ENCODE peak calls at places on chromosomes 5 and 9, in four cellular contexts. One of them, this sample, is unnamed.

GRCh38 chr9:6356904-6357303 is 28.7 kb downstream of the TPD52L3 start:
- DNase-seq in A549: no peak
- DNase-seq in GM12878: no peak
- DNase-seq in IMR-90: no peak
- DNase-seq in this sample: no peak

GRCh38 chr9:115198018-115198417 is 80.1 kb upstream of the TNC start:
- DNase-seq in IMR-90: peak
- DNase-seq in GM12878: no peak
- DNase-seq in A549: no peak
- DNase-seq in this sample: no peak

GRCh38 chr9:23824241-23825142 is 1.5 kb downstream of the ELAVL2 start:
- DNase-seq in IMR-90: no peak
- DNase-seq in A549: no peak
- DNase-seq in GM12878: no peak
- DNase-seq in this sample: no peak

GRCh38 chr9:16598316-16598715 is 272.2 kb downstream of the BNC2 start:
- DNase-seq in GM12878: no peak
- DNase-seq in A549: no peak
- DNase-seq in IMR-90: peak
- DNase-seq in this sample: no peak

GRCh38 chr5:10594591-10595210 is 30.8 kb downstream of the ANKRD33B start:
- DNase-seq in GM12878: no peak
- DNase-seq in A549: no peak
- DNase-seq in IMR-90: peak
- DNase-seq in this sample: peak

GRCh38 chr5:95730011-95730700 is 980 bp upstream of the RHOBTB3 start:
- DNase-seq in A549: no peak
- DNase-seq in IMR-90: peak
- DNase-seq in GM12878: no peak
- DNase-seq in this sample: no peak

GRCh38 chr5:134103397-134103796 is 11.1 kb upstream of the TCF7 start:
- DNase-seq in IMR-90: no peak
- DNase-seq in GM12878: no peak
- DNase-seq in A549: no peak
- DNase-seq in this sample: no peak

GRCh38 chr5:115472601-115473000 is 72.0 kb downstream of the FEM1C start:
- DNase-seq in GM12878: no peak
- DNase-seq in IMR-90: no peak
- DNase-seq in A549: no peak
- DNase-seq in this sample: no peak

GRCh38 chr5:31847354-31847753 is 208.4 kb downstream of the PDZD2 start:
- DNase-seq in GM12878: no peak
- DNase-seq in IMR-90: no peak
- DNase-seq in A549: no peak
- DNase-seq in this sample: no peak

GRCh38 chr9:127388856-127389238 is 8.1 kb upstream of the SLC2A8 start:
- DNase-seq in IMR-90: no peak
- DNase-seq in GM12878: no peak
- DNase-seq in A549: no peak
- DNase-seq in this sample: no peak

GRCh38 chr9:85510830-85511504 is 230.8 kb downstream of the AGTPBP1 start:
- DNase-seq in IMR-90: no peak
- DNase-seq in A549: no peak
- DNase-seq in GM12878: no peak
- DNase-seq in this sample: no peak

GRCh38 chr5:111628901-111629300 is 116.6 kb upstream of the STARD4 start:
- DNase-seq in A549: no peak
- DNase-seq in IMR-90: peak
- DNase-seq in GM12878: no peak
- DNase-seq in this sample: no peak

GRCh38 chr9:95370064-95370463 is 52.6 kb upstream of the FANCC start:
- DNase-seq in GM12878: no peak
- DNase-seq in A549: no peak
- DNase-seq in IMR-90: peak
- DNase-seq in this sample: no peak

GRCh38 chr5:5494489-5495402 is 72.3 kb downstream of the ICE1 start:
- DNase-seq in IMR-90: peak
- DNase-seq in A549: no peak
- DNase-seq in GM12878: peak
- DNase-seq in this sample: peak

GRCh38 chr5:65101706-65102105 is 333.0 kb downstream of the CWC27 start:
- DNase-seq in IMR-90: peak
- DNase-seq in GM12878: no peak
- DNase-seq in A549: no peak
- DNase-seq in this sample: no peak

GRCh38 chr5:95768731-95769130 is 37.6 kb downstream of the RHOBTB3 start:
- DNase-seq in GM12878: no peak
- DNase-seq in A549: no peak
- DNase-seq in IMR-90: no peak
- DNase-seq in this sample: no peak

GRCh38 chr5:82406200-82406773 is 128.1 kb upstream of the RPS23 start:
- DNase-seq in IMR-90: peak
- DNase-seq in GM12878: no peak
- DNase-seq in A549: no peak
- DNase-seq in this sample: no peak

GRCh38 chr5:78050888-78051287 is 243.6 kb downstream of the AP3B1 start:
- DNase-seq in GM12878: no peak
- DNase-seq in A549: no peak
- DNase-seq in IMR-90: peak
- DNase-seq in this sample: no peak

GRCh38 chr5:82931110-82931509 is 146.1 kb downstream of the TMEM167A start:
- DNase-seq in A549: no peak
- DNase-seq in IMR-90: peak
- DNase-seq in GM12878: no peak
- DNase-seq in this sample: no peak

GRCh38 chr5:154086641-154087040 is 47.9 kb downstream of the MFAP3 start:
- DNase-seq in A549: no peak
- DNase-seq in IMR-90: no peak
- DNase-seq in GM12878: no peak
- DNase-seq in this sample: no peak

GRCh38 chr5:78501411-78502338 is 141.3 kb downstream of the SCAMP1 start:
- DNase-seq in GM12878: no peak
- DNase-seq in A549: no peak
- DNase-seq in IMR-90: no peak
- DNase-seq in this sample: no peak

GRCh38 chr9:113602126-113603119 is 138.9 kb downstream of the RGS3 start:
- DNase-seq in IMR-90: peak
- DNase-seq in A549: no peak
- DNase-seq in GM12878: no peak
- DNase-seq in this sample: peak

GRCh38 chr9:130183133-130183762 is 11.0 kb downstream of the NCS1 start:
- DNase-seq in GM12878: no peak
- DNase-seq in A549: peak
- DNase-seq in IMR-90: peak
- DNase-seq in this sample: no peak

GRCh38 chr5:151132959-151133358 is 24.6 kb downstream of the ANXA6 start:
- DNase-seq in GM12878: no peak
- DNase-seq in IMR-90: no peak
- DNase-seq in A549: no peak
- DNase-seq in this sample: no peak

GRCh38 chr9:89492586-89492985 is 5.3 kb downstream of the SEMA4D start:
- DNase-seq in A549: no peak
- DNase-seq in IMR-90: no peak
- DNase-seq in GM12878: no peak
- DNase-seq in this sample: no peak

GRCh38 chr5:37768362-37768761 is 71.5 kb downstream of the GDNF start:
- DNase-seq in A549: no peak
- DNase-seq in IMR-90: no peak
- DNase-seq in GM12878: no peak
- DNase-seq in this sample: no peak

GRCh38 chr5:175718401-175719108 is 60.7 kb downstream of the HRH2 start:
- DNase-seq in IMR-90: no peak
- DNase-seq in GM12878: no peak
- DNase-seq in A549: no peak
- DNase-seq in this sample: peak

GRCh38 chr9:113296796-113297558 is 6.2 kb downstream of the RNF183 start:
- DNase-seq in GM12878: no peak
- DNase-seq in IMR-90: no peak
- DNase-seq in A549: no peak
- DNase-seq in this sample: no peak

GRCh38 chr5:178529080-178529479 is 61.1 kb downstream of the COL23A1 start:
- DNase-seq in IMR-90: no peak
- DNase-seq in GM12878: no peak
- DNase-seq in A549: no peak
- DNase-seq in this sample: no peak

GRCh38 chr9:32926901-32927300 is 74.5 kb downstream of the APTX start:
- DNase-seq in IMR-90: no peak
- DNase-seq in A549: no peak
- DNase-seq in GM12878: no peak
- DNase-seq in this sample: no peak

GRCh38 chr5:82881571-82882200 is 195.5 kb downstream of the TMEM167A start:
- DNase-seq in GM12878: peak
- DNase-seq in IMR-90: no peak
- DNase-seq in A549: no peak
- DNase-seq in this sample: no peak

GRCh38 chr5:110258460-110258859 is 468.0 kb downstream of the TMEM232 start:
- DNase-seq in A549: no peak
- DNase-seq in GM12878: no peak
- DNase-seq in IMR-90: no peak
- DNase-seq in this sample: no peak

GRCh38 chr5:28165116-28165515 is 1126.7 kb upstream of the CDH9 start:
- DNase-seq in A549: no peak
- DNase-seq in GM12878: no peak
- DNase-seq in IMR-90: no peak
- DNase-seq in this sample: no peak

GRCh38 chr5:141958113-141958512 is at the start of gene PCDH12:
- DNase-seq in A549: no peak
- DNase-seq in GM12878: no peak
- DNase-seq in IMR-90: peak
- DNase-seq in this sample: no peak

GRCh38 chr5:142486581-142486980 is 161.8 kb upstream of the SPRY4 start:
- DNase-seq in A549: no peak
- DNase-seq in IMR-90: peak
- DNase-seq in GM12878: no peak
- DNase-seq in this sample: no peak

GRCh38 chr5:139738777-139739611 is 56.6 kb upstream of the PSD2 start:
- DNase-seq in A549: no peak
- DNase-seq in GM12878: no peak
- DNase-seq in IMR-90: no peak
- DNase-seq in this sample: peak

GRCh38 chr9:81902601-81903000 is 25.6 kb upstream of the SPATA31D4 start:
- DNase-seq in GM12878: no peak
- DNase-seq in A549: no peak
- DNase-seq in IMR-90: peak
- DNase-seq in this sample: no peak

GRCh38 chr5:60821488-60822284 is 22.4 kb downstream of the ELOVL7 start:
- DNase-seq in GM12878: no peak
- DNase-seq in A549: no peak
- DNase-seq in IMR-90: no peak
- DNase-seq in this sample: no peak

DNA sequence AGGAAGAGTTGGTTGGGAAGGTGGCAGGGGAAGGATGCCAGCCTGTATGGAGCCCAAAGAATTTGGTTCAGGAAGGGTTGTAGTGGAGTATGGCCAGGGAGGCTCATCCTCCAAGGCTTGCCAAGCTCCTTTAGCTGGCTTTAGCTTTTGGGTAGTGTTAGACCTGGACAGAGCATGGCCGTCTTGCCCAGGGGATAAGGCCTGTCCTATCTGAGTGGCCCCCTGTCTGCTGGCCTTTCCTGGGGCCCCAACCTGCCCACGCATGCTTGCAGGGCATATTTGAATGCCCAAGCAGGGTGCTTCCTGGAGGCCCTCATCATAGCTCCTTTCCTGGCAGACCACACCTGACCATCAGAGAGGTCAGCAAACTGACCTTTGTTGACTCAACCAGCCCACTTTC is 227.7 kb downstream of the CDH12 start:
- DNase-seq in A549: no peak
- DNase-seq in GM12878: no peak
- DNase-seq in IMR-90: no peak
- DNase-seq in this sample: no peak
- TF ChIP-seq ELK1 in A549: no peak
- TF ChIP-seq ELK1 in GM12878: no peak
- TF ChIP-seq ELK1 in IMR-90: no peak
- TF ChIP-seq ELK1 in this sample: no peak

GRCh38 chr5:113514263-113514590 is 733 bp downstream of the YTHDC2 start:
- DNase-seq in GM12878: no peak
- DNase-seq in A549: no peak
- DNase-seq in IMR-90: no peak
- DNase-seq in this sample: no peak
- TF ChIP-seq BHLHE40 in GM12878: no peak
- TF ChIP-seq BHLHE40 in A549: no peak
- TF ChIP-seq BHLHE40 in IMR-90: no peak
- TF ChIP-seq BHLHE40 in this sample: no peak

GRCh38 chr9:135582966-135583685 is 21.6 kb downstream of the PAEP start:
- DNase-seq in GM12878: no peak
- DNase-seq in A549: no peak
- DNase-seq in IMR-90: no peak
- DNase-seq in this sample: no peak
- TF ChIP-seq ELK1 in GM12878: no peak
- TF ChIP-seq ELK1 in A549: no peak
- TF ChIP-seq ELK1 in IMR-90: no peak
- TF ChIP-seq ELK1 in this sample: no peak

DNA sequence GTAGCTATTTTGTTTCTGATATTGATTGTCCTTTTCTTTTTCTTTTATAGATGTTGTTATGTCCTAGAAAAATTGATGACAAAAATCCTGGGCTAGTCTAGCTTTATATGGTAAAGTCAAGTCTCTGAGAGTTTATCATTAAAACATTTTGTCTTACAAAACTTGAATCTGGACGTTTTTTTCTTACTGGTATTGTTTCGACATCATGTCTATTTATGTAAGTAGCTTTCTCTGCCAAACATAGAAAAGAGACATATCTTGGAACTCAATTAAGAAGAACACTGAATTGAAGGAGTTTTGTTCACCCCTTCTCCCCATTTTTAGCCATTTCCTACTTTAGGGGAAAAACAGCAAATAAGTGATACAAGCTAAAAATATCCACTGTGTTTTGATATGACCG is 151.5 kb downstream of the ISOC1 start:
- DNase-seq in A549: no peak
- DNase-seq in IMR-90: no peak
- DNase-seq in GM12878: no peak
- DNase-seq in this sample: no peak
- TF ChIP-seq BHLHE40 in A549: no peak
- TF ChIP-seq BHLHE40 in IMR-90: no peak
- TF ChIP-seq BHLHE40 in GM12878: no peak
- TF ChIP-seq BHLHE40 in this sample: no peak